ENCODE peak calls at places on chromosomes 2 and 18, in six cellular contexts. Y, J, X, O, F and H are unnamed samples.

GRCh38 chr2:60118061-60118460 is 435.4 kb downstream of the BCL11A start:
- DNase-seq in Y (no peak), J (peak; percentile 9), X (no peak), O (no peak), F (no peak), H (no peak)

GRCh38 chr18:43525149-43525548 is 247.9 kb upstream of the SYT4 start:
- DNase-seq in Y (no peak), J (no peak), X (no peak), O (no peak), F (no peak), H (no peak)

GRCh38 chr2:231334981-231335380 is 60.5 kb upstream of the B3GNT7 start:
- DNase-seq in Y (no peak), J (no peak), X (no peak), O (no peak), F (no peak), H (no peak)

GRCh38 chr2:88016948-88017779 is 817 bp upstream of the RNU2-63P start:
- DNase-seq in Y (no peak), J (no peak), X (peak; percentile 67), O (peak; percentile 73), F (no peak), H (no peak)

GRCh38 chr2:149431337-149431736 is 101.0 kb downstream of the LYPD6 start:
- DNase-seq in Y (no peak), J (no peak), X (no peak), O (no peak), F (peak; percentile 31), H (no peak)

GRCh38 chr2:19579466-19579865 is 221.0 kb upstream of the OSR1 start:
- DNase-seq in Y (no peak), J (no peak), X (no peak), O (no peak), F (no peak), H (no peak)

GRCh38 chr2:192197387-192197786 is 2.7 kb upstream of the TMEFF2 start:
- DNase-seq in Y (no peak), J (peak; percentile 58), X (no peak), O (no peak), F (peak; percentile 39), H (no peak)

GRCh38 chr18:6031442-6031841 is 136.1 kb upstream of the TMEM200C start:
- DNase-seq in Y (no peak), J (no peak), X (no peak), O (no peak), F (no peak), H (no peak)

GRCh38 chr2:236536727-236537398 is 32.8 kb upstream of the ACKR3 start:
- DNase-seq in Y (no peak), J (no peak), X (no peak), O (no peak), F (no peak), H (no peak)

GRCh38 chr18:10485475-10485874 is 31.0 kb downstream of the APCDD1 start:
- DNase-seq in Y (no peak), J (no peak), X (no peak), O (no peak), F (no peak), H (no peak)

GRCh38 chr2:43214253-43214652 is 12.2 kb downstream of the ZFP36L2 start:
- DNase-seq in Y (peak; percentile 46), J (no peak), X (no peak), O (peak; percentile 25), F (no peak), H (no peak)

GRCh38 chr2:142165790-142166189 is 35.0 kb upstream of the LRP1B start:
- DNase-seq in Y (no peak), J (peak; percentile 94), X (no peak), O (no peak), F (peak; percentile 45), H (no peak)

GRCh38 chr2:36478332-36478738 is 119.6 kb downstream of the FEZ2 start:
- DNase-seq in Y (no peak), J (peak; percentile 64), X (no peak), O (no peak), F (peak; percentile 64), H (no peak)

GRCh38 chr18:56831988-56832387 is 180.8 kb downstream of the WDR7 start:
- DNase-seq in Y (no peak), J (no peak), X (no peak), O (no peak), F (peak; percentile 29), H (no peak)

GRCh38 chr18:35502062-35502461 is 4.3 kb upstream of the INO80C start:
- DNase-seq in Y (no peak), J (no peak), X (no peak), O (no peak), F (no peak), H (no peak)

GRCh38 chr2:57843158-57843557 is 203.4 kb upstream of the VRK2 start:
- DNase-seq in Y (no peak), J (no peak), X (no peak), O (no peak), F (no peak), H (no peak)

GRCh38 chr2:96524482-96525210 is 11.9 kb upstream of the ARID5A start:
- DNase-seq in Y (no peak), J (no peak), X (no peak), O (no peak), F (no peak), H (no peak)

GRCh38 chr2:180696005-180696404 is 284.4 kb upstream of the UBE2E3 start:
- DNase-seq in Y (no peak), J (no peak), X (no peak), O (no peak), F (no peak), H (no peak)

GRCh38 chr18:70671889-70672551 is 383.2 kb downstream of the SOCS6 start:
- DNase-seq in Y (no peak), J (no peak), X (no peak), O (no peak), F (no peak), H (no peak)

GRCh38 chr18:11177382-11177781 is 28.0 kb upstream of the PIEZO2 start:
- DNase-seq in Y (no peak), J (no peak), X (no peak), O (no peak), F (no peak), H (no peak)

GRCh38 chr2:95669441-95669994 is 77.7 kb downstream of the TRIM43 start:
- DNase-seq in Y (no peak), J (no peak), X (no peak), O (no peak), F (no peak), H (no peak)

GRCh38 chr2:172285010-172285621 is 142.3 kb upstream of the ITGA6 start:
- DNase-seq in Y (no peak), J (peak; percentile 75), X (no peak), O (no peak), F (peak; percentile 80), H (no peak)

GRCh38 chr2:104859310-104860130 is 5.6 kb downstream of the POU3F3 start:
- DNase-seq in Y (no peak), J (no peak), X (no peak), O (no peak), F (no peak), H (no peak)

GRCh38 chr2:239957681-239958181 is 67.4 kb downstream of the NDUFA10 start:
- DNase-seq in Y (peak; percentile 36), J (no peak), X (no peak), O (no peak), F (no peak), H (no peak)

GRCh38 chr2:144995482-144995881 is 475.6 kb upstream of the ZEB2 start:
- DNase-seq in Y (no peak), J (no peak), X (no peak), O (no peak), F (peak; percentile 70), H (no peak)

GRCh38 chr2:176614930-176615329 is 345.7 kb downstream of the MTX2 start:
- DNase-seq in Y (no peak), J (no peak), X (no peak), O (no peak), F (no peak), H (no peak)
- H3K27ac ChIP-seq in Y (no peak overlapping the region), J (peak overlapping the region; percentile 11), X (no peak overlapping the region), O (no peak overlapping the region), F (no peak overlapping the region), H (no peak overlapping the region)

DNA sequence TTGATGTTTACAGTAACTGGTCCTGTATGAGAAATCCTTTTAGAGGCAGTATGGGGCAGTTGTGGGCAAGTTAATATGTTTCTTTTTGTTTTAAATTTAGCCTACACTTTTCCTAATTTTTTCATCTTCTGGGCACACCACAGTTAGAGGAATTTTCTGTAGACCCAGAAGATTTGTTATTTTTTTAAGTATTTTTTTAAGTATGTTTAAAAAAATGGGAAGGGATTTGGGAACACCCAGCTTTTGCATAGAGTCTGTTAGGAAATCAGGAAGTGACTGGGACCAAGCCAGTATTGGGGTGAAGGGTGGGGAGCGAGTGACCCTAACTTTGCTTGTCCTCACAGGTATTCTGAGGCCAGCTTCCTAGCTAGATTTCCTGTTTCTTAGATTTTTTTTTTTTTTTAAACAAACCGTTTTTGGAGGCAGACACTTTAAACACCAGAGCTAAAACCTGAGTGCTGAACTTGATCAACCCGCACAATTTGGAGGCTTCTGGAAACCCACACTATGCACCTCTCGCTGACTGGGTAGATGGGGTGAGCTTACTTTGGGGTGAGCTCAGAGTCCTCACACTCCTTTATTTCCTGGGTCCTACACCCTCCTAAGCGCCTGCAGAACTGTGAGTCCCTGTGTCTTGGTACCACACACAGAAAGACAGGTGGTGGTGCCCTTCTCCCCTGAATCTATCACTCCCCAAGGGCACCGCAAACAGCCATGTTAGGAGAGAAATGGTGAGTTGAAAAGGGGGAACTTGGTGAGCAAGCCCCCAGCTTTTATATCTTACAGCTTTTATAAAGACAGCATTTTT is 5.2 kb downstream of the GATA6 start:
- DNase-seq in Y (no peak), J (no peak), X (no peak), O (no peak), F (peak; percentile 29), H (no peak)
- H3K27ac ChIP-seq in Y (peak overlapping the region; percentile 97), J (no peak overlapping the region), X (peak overlapping the region; percentile 97), O (peak overlapping the region; percentile 80), F (no peak overlapping the region), H (no peak overlapping the region)

GRCh38 chr2:37647941-37648315 is 23.5 kb downstream of the CDC42EP3 start:
- DNase-seq in Y (no peak), J (no peak), X (no peak), O (no peak), F (no peak), H (no peak)

GRCh38 chr2:37650548-37651101 is 20.8 kb downstream of the CDC42EP3 start:
- DNase-seq in Y (no peak), J (no peak), X (no peak), O (peak; percentile 23), F (no peak), H (no peak)

GRCh38 chr2:37645836-37646235 is 25.6 kb downstream of the CDC42EP3 start:
- DNase-seq in Y (no peak), J (no peak), X (no peak), O (peak; percentile 33), F (no peak), H (no peak)

GRCh38 chr2:37649518-37649917 is 21.9 kb downstream of the CDC42EP3 start:
- DNase-seq in Y (no peak), J (no peak), X (no peak), O (peak; percentile 35), F (no peak), H (no peak)

GRCh38 chr2:37648316-37649011 is 23.0 kb downstream of the CDC42EP3 start:
- DNase-seq in Y (peak; percentile 86), J (no peak), X (peak; percentile 43), O (peak; percentile 80), F (peak; percentile 67), H (no peak)
- H3K27ac ChIP-seq in Y (peak overlapping the region; percentile 65), J (no peak overlapping the region), X (peak overlapping the region; percentile 26), O (peak overlapping the region; percentile 71), F (no peak overlapping the region), H (no peak overlapping the region)

GRCh38 chr2:55885944-55886281 is 37.7 kb downstream of the EFEMP1 start:
- DNase-seq in Y (no peak), J (no peak), X (no peak), O (no peak), F (no peak), H (no peak)
- H3K27ac ChIP-seq in Y (peak overlapping the region; percentile 69), J (peak overlapping the region; percentile 55), X (no peak overlapping the region), O (peak overlapping the region; percentile 44), F (peak overlapping the region; percentile 80), H (no peak overlapping the region)